ENCODE peak calls at places on chromosome 16, in eight cellular contexts. L is testis; X is GM23248; E is keratinocyte; K is CD8-positive, alpha-beta T cell; G is cardiac muscle cell; W is heart left ventricle; F is mesendoderm. M is an unnamed sample.

GRCh38 chr16:53558665-53559064 is 55.7 kb upstream of the AKTIP start:
- DNase-seq in L (no peak), X (no peak), E (no peak), K (no peak), G (no peak), W (no peak), F (no peak), M (no peak)

GRCh38 chr16:69199382-69199781 is 12.4 kb downstream of the SNTB2 start:
- DNase-seq in L (no peak), X (peak), E (peak), K (no peak), G (no peak), W (no peak), F (no peak), M (peak)

GRCh38 chr16:83205896-83206295 is 579.1 kb downstream of the CDH13 start:
- DNase-seq in L (no peak), X (peak), E (no peak), K (no peak), G (no peak), W (no peak), F (no peak), M (no peak)

GRCh38 chr16:29720703-29721102 is 25.1 kb downstream of the C16orf54 start:
- DNase-seq in L (no peak), X (no peak), E (no peak), K (no peak), G (no peak), W (no peak), F (no peak), M (no peak)

GRCh38 chr16:68369697-68370096 is 58.9 kb downstream of the PRMT7 start:
- DNase-seq in L (no peak), X (no peak), E (no peak), K (no peak), G (no peak), W (no peak), F (no peak), M (no peak)

GRCh38 chr16:56625943-56626654 is 518 bp downstream of the MT1E start:
- DNase-seq in L (peak), X (peak), E (no peak), K (no peak), G (no peak), W (peak), F (no peak), M (no peak)

GRCh38 chr16:11564046-11564926 is 22.4 kb downstream of the LITAF start:
- DNase-seq in L (no peak), X (no peak), E (no peak), K (no peak), G (no peak), W (no peak), F (no peak), M (no peak)

GRCh38 chr16:53147500-53148065 is 92.8 kb downstream of the CHD9 start:
- DNase-seq in L (no peak), X (no peak), E (no peak), K (no peak), G (no peak), W (no peak), F (no peak), M (peak)

GRCh38 chr16:17491140-17491662 is 20.4 kb upstream of the XYLT1 start:
- DNase-seq in L (no peak), X (no peak), E (no peak), K (no peak), G (no peak), W (no peak), F (no peak), M (no peak)

GRCh38 chr16:27428035-27428785 is 26.2 kb downstream of the IL21R start:
- DNase-seq in L (peak), X (no peak), E (no peak), K (peak), G (no peak), W (peak), F (peak), M (no peak)

GRCh38 chr16:75070055-75070841 is 46.3 kb downstream of the LDHD start:
- DNase-seq in L (peak), X (no peak), E (no peak), K (no peak), G (no peak), W (peak), F (no peak), M (no peak)

GRCh38 chr16:74083582-74083981 is 213.0 kb upstream of the PSMD7 start:
- DNase-seq in L (no peak), X (no peak), E (no peak), K (no peak), G (no peak), W (no peak), F (no peak), M (no peak)

GRCh38 chr16:30951785-30952184 is 2.9 kb downstream of the ORAI3 start:
- DNase-seq in L (peak), X (peak), E (no peak), K (no peak), G (no peak), W (peak), F (no peak), M (no peak)

GRCh38 chr16:50271148-50272041 is 5.0 kb downstream of the ADCY7 start:
- DNase-seq in L (peak), X (no peak), E (no peak), K (no peak), G (peak), W (no peak), F (no peak), M (no peak)

GRCh38 chr16:78705694-78706093 is 606.2 kb downstream of the WWOX start:
- DNase-seq in L (no peak), X (no peak), E (peak), K (no peak), G (peak), W (no peak), F (peak), M (peak)

GRCh38 chr16:16009396-16009795 is 60.0 kb downstream of the ABCC1 start:
- DNase-seq in L (peak), X (peak), E (no peak), K (no peak), G (no peak), W (peak), F (no peak), M (no peak)

GRCh38 chr16:71515026-71515425 is 11.2 kb upstream of the CHST4 start:
- DNase-seq in L (no peak), X (no peak), E (no peak), K (no peak), G (no peak), W (no peak), F (peak), M (no peak)

GRCh38 chr16:4021070-4021779 is 95.0 kb downstream of the ADCY9 start:
- DNase-seq in L (no peak), X (peak), E (peak), K (no peak), G (no peak), W (no peak), F (no peak), M (peak)

GRCh38 chr16:30439720-30440348 is 5.8 kb downstream of the SEPHS2 start:
- DNase-seq in L (no peak), X (no peak), E (no peak), K (no peak), G (no peak), W (no peak), F (no peak), M (no peak)

GRCh38 chr16:69814561-69814960 is 52.4 kb downstream of the WWP2 start:
- DNase-seq in L (no peak), X (no peak), E (no peak), K (no peak), G (no peak), W (no peak), F (no peak), M (no peak)

GRCh38 chr16:27847030-27847550 is 216.4 kb downstream of the GSG1L start:
- DNase-seq in L (no peak), X (no peak), E (no peak), K (no peak), G (no peak), W (no peak), F (no peak), M (no peak)

GRCh38 chr16:69942627-69943170 is 8.4 kb upstream of the CLEC18A start:
- DNase-seq in L (no peak), X (no peak), E (no peak), K (no peak), G (no peak), W (peak), F (peak), M (no peak)

GRCh38 chr16:1772362-1772907 is at the start of gene EME2:
- DNase-seq in L (no peak), X (peak), E (no peak), K (peak), G (no peak), W (no peak), F (no peak), M (no peak)

GRCh38 chr16:70380205-70380918 is 33.7 kb downstream of the DDX19A start:
- DNase-seq in L (peak), X (peak), E (no peak), K (peak), G (peak), W (peak), F (peak), M (peak)

GRCh38 chr16:74887084-74887483 is 97.8 kb downstream of the WDR59 start:
- DNase-seq in L (no peak), X (no peak), E (no peak), K (no peak), G (no peak), W (no peak), F (no peak), M (no peak)

GRCh38 chr16:59905628-59906027 is 1171.5 kb upstream of the GOT2 start:
- DNase-seq in L (no peak), X (peak), E (no peak), K (no peak), G (no peak), W (no peak), F (no peak), M (no peak)

GRCh38 chr16:79525132-79525531 is 75.4 kb downstream of the MAF start:
- DNase-seq in L (no peak), X (no peak), E (no peak), K (no peak), G (no peak), W (no peak), F (no peak), M (no peak)

GRCh38 chr16:27222499-27223225 is 19.3 kb downstream of the KDM8 start:
- DNase-seq in L (no peak), X (peak), E (no peak), K (no peak), G (peak), W (peak), F (peak), M (no peak)

GRCh38 chr16:68081796-68082567 is 3.2 kb upstream of the NFATC3 start:
- DNase-seq in L (peak), X (peak), E (no peak), K (no peak), G (no peak), W (no peak), F (no peak), M (no peak)

GRCh38 chr16:27805828-27806351 is 255.9 kb downstream of the KATNIP start:
- DNase-seq in L (no peak), X (no peak), E (no peak), K (no peak), G (no peak), W (no peak), F (peak), M (no peak)

GRCh38 chr16:74025-74424 is 1.6 kb upstream of the RHBDF1 start:
- DNase-seq in L (no peak), X (no peak), E (no peak), K (no peak), G (no peak), W (peak), F (no peak), M (no peak)

GRCh38 chr16:72561-73537 is at the start of gene RHBDF1:
- DNase-seq in L (peak), X (peak), E (no peak), K (no peak), G (peak), W (peak), F (peak), M (no peak)

GRCh38 chr16:69181-69580 is 3.2 kb downstream of the RHBDF1 start:
- DNase-seq in L (no peak), X (no peak), E (no peak), K (peak), G (no peak), W (no peak), F (no peak), M (no peak)

GRCh38 chr16:71540-72341 is 690 bp downstream of the RHBDF1 start:
- DNase-seq in L (peak), X (peak), E (no peak), K (no peak), G (peak), W (peak), F (peak), M (no peak)

GRCh38 chr16:71210-71539 is 1.3 kb downstream of the RHBDF1 start:
- DNase-seq in L (no peak), X (no peak), E (no peak), K (no peak), G (no peak), W (no peak), F (no peak), M (no peak)
- H3K27ac ChIP-seq in L (no peak), X (peak), E (peak), K (no peak), G (no peak), W (peak), F (peak), M (peak)

GRCh38 chr16:185213-185612 is 5.0 kb downstream of the HBQ1 start:
- DNase-seq in L (no peak), X (no peak), E (no peak), K (no peak), G (no peak), W (no peak), F (no peak), M (no peak)

GRCh38 chr16:185691-186090 is 5.4 kb downstream of the HBQ1 start:
- DNase-seq in L (no peak), X (no peak), E (no peak), K (no peak), G (no peak), W (no peak), F (no peak), M (no peak)

GRCh38 chr16:188674-189073 is 8.4 kb downstream of the HBQ1 start:
- DNase-seq in L (no peak), X (no peak), E (no peak), K (peak), G (no peak), W (no peak), F (peak), M (no peak)

GRCh38 chr16:189604-190186 is 9.4 kb downstream of the HBQ1 start:
- DNase-seq in L (no peak), X (no peak), E (no peak), K (no peak), G (no peak), W (no peak), F (no peak), M (no peak)

GRCh38 chr16:187330-187729 is 7.1 kb downstream of the HBQ1 start:
- DNase-seq in L (no peak), X (no peak), E (no peak), K (no peak), G (no peak), W (no peak), F (no peak), M (no peak)
- H3K27ac ChIP-seq in L (no peak), X (no peak), E (no peak), K (no peak), G (no peak), W (no peak), F (no peak), M (no peak)

GRCh38 chr16:88014954-88015805 is 63.9 kb downstream of the BANP start:
- DNase-seq in L (no peak), X (no peak), E (no peak), K (no peak), G (no peak), W (no peak), F (no peak), M (no peak)
- H3K27ac ChIP-seq in L (no peak), X (no peak), E (no peak), K (no peak), G (no peak), W (no peak), F (no peak), M (no peak)

GRCh38 chr16:63841271-63841670 is 1280.6 kb downstream of the CDH11 start:
- DNase-seq in L (no peak), X (no peak), E (no peak), K (no peak), G (no peak), W (no peak), F (no peak), M (no peak)
- H3K27ac ChIP-seq in L (no peak), X (no peak), E (no peak), K (no peak), G (no peak), W (no peak), F (no peak), M (no peak)

DNA sequence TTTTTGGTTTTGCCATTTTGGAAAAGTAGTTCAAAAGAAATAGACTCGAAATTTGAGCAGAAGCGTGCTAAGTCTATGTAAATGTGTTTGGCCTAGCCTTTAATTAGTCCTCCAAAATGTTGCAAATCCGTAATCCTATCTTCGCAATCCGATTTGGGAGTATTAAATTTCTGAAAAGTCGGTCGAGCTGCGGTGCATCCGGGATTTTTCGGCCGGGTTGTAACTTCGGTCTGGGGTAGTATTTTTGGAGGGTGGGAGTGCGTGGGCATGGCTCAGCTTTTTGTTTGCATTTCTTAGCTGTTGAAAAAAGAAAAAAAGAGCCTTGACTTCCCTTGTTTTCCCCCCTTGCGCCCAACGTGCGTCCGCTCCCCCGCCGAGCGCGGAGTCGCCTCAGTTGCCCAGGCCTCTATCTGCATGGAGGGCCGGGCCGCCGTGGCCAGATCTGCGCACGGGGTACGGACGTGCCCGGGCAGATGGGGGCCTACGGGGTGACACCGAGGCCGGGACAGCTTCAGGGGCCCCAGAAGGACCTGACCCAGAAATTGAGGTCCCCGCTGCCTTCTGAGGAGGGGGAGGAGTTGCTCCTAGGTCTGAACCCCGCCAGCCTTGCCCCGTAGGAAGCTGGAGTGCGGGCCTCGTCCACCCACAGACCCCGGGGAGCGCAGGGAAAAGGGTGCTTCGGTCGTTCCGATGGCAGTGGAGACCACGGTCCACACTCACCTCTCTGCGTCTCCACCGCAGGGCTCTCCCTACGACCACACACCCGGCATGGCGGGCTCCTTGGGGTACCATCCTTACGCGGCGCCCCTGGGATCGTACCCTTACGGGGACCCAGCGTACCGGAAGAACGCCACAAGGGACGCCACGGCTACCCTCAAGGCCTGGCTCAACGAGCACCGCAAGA is 1.3 kb downstream of the IRX5 start:
- DNase-seq in L (no peak), X (peak), E (no peak), K (no peak), G (peak), W (no peak), F (no peak), M (no peak)
- H3K27ac ChIP-seq in L (no peak), X (peak), E (peak), K (no peak), G (peak), W (peak), F (no peak), M (peak)

DNA sequence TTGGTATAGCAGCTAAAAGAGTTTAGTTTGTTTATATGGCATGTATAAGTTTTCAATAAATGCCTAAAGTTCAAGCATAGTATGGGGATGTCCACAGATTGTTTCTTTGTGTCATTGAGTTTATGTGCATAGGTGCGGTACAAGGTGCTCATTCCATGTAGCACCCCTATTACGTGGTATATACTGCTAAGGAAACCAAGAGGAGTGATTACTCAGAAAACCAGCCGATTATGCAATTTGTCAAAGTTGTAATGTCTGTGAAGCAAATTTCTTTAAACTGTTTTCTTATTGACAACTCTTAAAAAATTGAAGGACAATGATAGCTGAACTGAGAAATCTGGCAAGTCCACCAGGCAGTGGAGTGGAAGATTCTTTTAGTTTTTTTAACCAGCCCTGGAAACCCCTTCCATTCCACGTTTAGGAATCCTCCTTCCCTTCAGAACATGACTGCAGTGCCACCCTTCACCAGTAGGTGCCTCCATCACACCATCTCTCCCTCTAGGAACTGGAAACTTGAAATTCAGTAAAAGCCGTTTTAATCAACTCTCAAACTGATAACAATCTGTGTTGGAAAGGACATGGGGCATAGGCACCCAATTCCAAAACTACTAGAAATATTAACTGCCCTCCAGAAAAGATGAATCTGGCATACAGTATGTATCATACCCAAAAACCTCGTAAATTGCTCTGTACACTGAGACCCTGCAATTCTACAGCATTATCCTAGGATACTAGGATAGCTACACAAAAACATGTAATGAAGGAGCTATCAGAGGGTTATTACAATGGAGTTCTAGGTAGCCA is 43.5 kb downstream of the REXO5 start:
- DNase-seq in L (peak), X (peak), E (no peak), K (peak), G (peak), W (peak), F (peak), M (peak)
- H3K27ac ChIP-seq in L (peak), X (no peak), E (peak), K (no peak), G (no peak), W (peak), F (no peak), M (no peak)

M was measured in epithelial cell of prostate.